ENCODE peak calls at places on chromosomes 7 and 10, in six cellular contexts. One of them, this sample, is unnamed.

GRCh38 chr10:5563991-5564536 is 39.3 kb downstream of the CALML3 start:
- DNase-seq in glutamatergic neuron: no peak
- DNase-seq in type B pancreatic cell: no peak
- DNase-seq in SK-N-SH: no peak
- DNase-seq in breast epithelium: no peak
- DNase-seq in nephron progenitor cell: no peak
- DNase-seq in this sample: no peak

GRCh38 chr10:130771491-130771890 is 540.0 kb downstream of the TCERG1L start:
- DNase-seq in breast epithelium: no peak
- DNase-seq in nephron progenitor cell: no peak
- DNase-seq in glutamatergic neuron: peak; percentile 29
- DNase-seq in SK-N-SH: peak; percentile 84
- DNase-seq in type B pancreatic cell: no peak
- DNase-seq in this sample: no peak

GRCh38 chr7:43489257-43489656 is 93.7 kb upstream of the STK17A start:
- DNase-seq in breast epithelium: no peak
- DNase-seq in type B pancreatic cell: no peak
- DNase-seq in nephron progenitor cell: no peak
- DNase-seq in SK-N-SH: no peak
- DNase-seq in glutamatergic neuron: no peak
- DNase-seq in this sample: no peak

GRCh38 chr10:101710793-101711192 is 15.8 kb upstream of the FBXW4 start:
- DNase-seq in SK-N-SH: no peak
- DNase-seq in nephron progenitor cell: no peak
- DNase-seq in type B pancreatic cell: no peak
- DNase-seq in breast epithelium: no peak
- DNase-seq in glutamatergic neuron: no peak
- DNase-seq in this sample: no peak

GRCh38 chr7:80648201-80648600 is 9.8 kb downstream of the CD36 start:
- DNase-seq in type B pancreatic cell: no peak
- DNase-seq in breast epithelium: no peak
- DNase-seq in nephron progenitor cell: no peak
- DNase-seq in glutamatergic neuron: no peak
- DNase-seq in SK-N-SH: no peak
- DNase-seq in this sample: no peak

GRCh38 chr10:110007171-110007700 is 548 bp upstream of the ADD3 start:
- DNase-seq in breast epithelium: no peak
- DNase-seq in nephron progenitor cell: no peak
- DNase-seq in type B pancreatic cell: no peak
- DNase-seq in SK-N-SH: no peak
- DNase-seq in glutamatergic neuron: no peak
- DNase-seq in this sample: no peak

GRCh38 chr7:87851242-87851641 is 24.9 kb downstream of the SLC25A40 start:
- DNase-seq in type B pancreatic cell: no peak
- DNase-seq in glutamatergic neuron: no peak
- DNase-seq in nephron progenitor cell: no peak
- DNase-seq in breast epithelium: no peak
- DNase-seq in SK-N-SH: no peak
- DNase-seq in this sample: no peak

GRCh38 chr7:36280840-36281812 is 108.5 kb upstream of the ANLN start:
- DNase-seq in breast epithelium: peak; percentile 50
- DNase-seq in glutamatergic neuron: peak; percentile 55
- DNase-seq in type B pancreatic cell: no peak
- DNase-seq in SK-N-SH: peak; percentile 69
- DNase-seq in nephron progenitor cell: peak; percentile 35
- DNase-seq in this sample: no peak

GRCh38 chr10:115030483-115031200 is 62.5 kb upstream of the ATRNL1 start:
- DNase-seq in nephron progenitor cell: no peak
- DNase-seq in glutamatergic neuron: no peak
- DNase-seq in type B pancreatic cell: no peak
- DNase-seq in breast epithelium: no peak
- DNase-seq in SK-N-SH: peak; percentile 55
- DNase-seq in this sample: no peak

GRCh38 chr7:116710764-116711452 is 38.9 kb downstream of the MET start:
- DNase-seq in type B pancreatic cell: no peak
- DNase-seq in glutamatergic neuron: no peak
- DNase-seq in nephron progenitor cell: no peak
- DNase-seq in breast epithelium: no peak
- DNase-seq in SK-N-SH: no peak
- DNase-seq in this sample: no peak

GRCh38 chr7:157661611-157661975 is 324.8 kb downstream of the DNAJB6 start:
- DNase-seq in SK-N-SH: no peak
- DNase-seq in breast epithelium: no peak
- DNase-seq in glutamatergic neuron: no peak
- DNase-seq in type B pancreatic cell: no peak
- DNase-seq in nephron progenitor cell: no peak
- DNase-seq in this sample: no peak

GRCh38 chr10:93445097-93445960 is 36.8 kb downstream of the MYOF start:
- DNase-seq in nephron progenitor cell: peak; percentile 87
- DNase-seq in breast epithelium: peak; percentile 99
- DNase-seq in SK-N-SH: peak; percentile 80
- DNase-seq in glutamatergic neuron: peak; percentile 80
- DNase-seq in type B pancreatic cell: peak; percentile 83
- DNase-seq in this sample: no peak

GRCh38 chr10:46290101-46290884 is 3.5 kb downstream of the ANTXRL start:
- DNase-seq in nephron progenitor cell: no peak
- DNase-seq in glutamatergic neuron: no peak
- DNase-seq in breast epithelium: no peak
- DNase-seq in type B pancreatic cell: no peak
- DNase-seq in SK-N-SH: no peak
- DNase-seq in this sample: no peak

GRCh38 chr10:108060246-108060645 is 895.7 kb upstream of the SORCS1 start:
- DNase-seq in type B pancreatic cell: no peak
- DNase-seq in SK-N-SH: no peak
- DNase-seq in glutamatergic neuron: no peak
- DNase-seq in breast epithelium: no peak
- DNase-seq in nephron progenitor cell: no peak
- DNase-seq in this sample: no peak

GRCh38 chr10:119231654-119232053 is 24.3 kb downstream of the GRK5 start:
- DNase-seq in type B pancreatic cell: no peak
- DNase-seq in glutamatergic neuron: no peak
- DNase-seq in SK-N-SH: no peak
- DNase-seq in breast epithelium: no peak
- DNase-seq in nephron progenitor cell: no peak
- DNase-seq in this sample: no peak

GRCh38 chr7:93238748-93239147 is 6.6 kb downstream of the VPS50 start:
- DNase-seq in SK-N-SH: no peak
- DNase-seq in glutamatergic neuron: no peak
- DNase-seq in nephron progenitor cell: no peak
- DNase-seq in type B pancreatic cell: no peak
- DNase-seq in breast epithelium: no peak
- DNase-seq in this sample: no peak

GRCh38 chr10:80581469-80581835 is 43.8 kb downstream of the SH2D4B start:
- DNase-seq in type B pancreatic cell: peak; percentile 20
- DNase-seq in SK-N-SH: no peak
- DNase-seq in glutamatergic neuron: no peak
- DNase-seq in nephron progenitor cell: no peak
- DNase-seq in breast epithelium: no peak
- DNase-seq in this sample: no peak

GRCh38 chr10:107614939-107615665 is 450.6 kb upstream of the SORCS1 start:
- DNase-seq in breast epithelium: no peak
- DNase-seq in nephron progenitor cell: no peak
- DNase-seq in glutamatergic neuron: no peak
- DNase-seq in type B pancreatic cell: no peak
- DNase-seq in SK-N-SH: no peak
- DNase-seq in this sample: no peak

GRCh38 chr10:15852111-15852557 is 8.2 kb downstream of the MINDY3 start:
- DNase-seq in glutamatergic neuron: no peak
- DNase-seq in SK-N-SH: no peak
- DNase-seq in nephron progenitor cell: no peak
- DNase-seq in breast epithelium: no peak
- DNase-seq in type B pancreatic cell: no peak
- DNase-seq in this sample: no peak

GRCh38 chr10:20485554-20485953 is 411.6 kb downstream of the NEBL start:
- DNase-seq in type B pancreatic cell: no peak
- DNase-seq in glutamatergic neuron: no peak
- DNase-seq in nephron progenitor cell: no peak
- DNase-seq in SK-N-SH: no peak
- DNase-seq in breast epithelium: no peak
- DNase-seq in this sample: no peak

GRCh38 chr7:47792521-47793121 is 155.6 kb downstream of the PKD1L1 start:
- DNase-seq in breast epithelium: no peak
- DNase-seq in SK-N-SH: no peak
- DNase-seq in glutamatergic neuron: no peak
- DNase-seq in nephron progenitor cell: no peak
- DNase-seq in type B pancreatic cell: no peak
- DNase-seq in this sample: no peak

GRCh38 chr10:932589-932988 is 1.1 kb upstream of the LARP4B start:
- DNase-seq in nephron progenitor cell: no peak
- DNase-seq in type B pancreatic cell: no peak
- DNase-seq in breast epithelium: peak; percentile 22
- DNase-seq in SK-N-SH: peak; percentile 39
- DNase-seq in glutamatergic neuron: no peak
- DNase-seq in this sample: no peak

GRCh38 chr7:133029463-133029862 is 52.4 kb downstream of the CHCHD3 start:
- DNase-seq in nephron progenitor cell: no peak
- DNase-seq in breast epithelium: no peak
- DNase-seq in SK-N-SH: no peak
- DNase-seq in glutamatergic neuron: no peak
- DNase-seq in type B pancreatic cell: no peak
- DNase-seq in this sample: no peak

GRCh38 chr7:81367335-81367801 is 402.5 kb downstream of the HGF start:
- DNase-seq in breast epithelium: peak; percentile 59
- DNase-seq in glutamatergic neuron: no peak
- DNase-seq in nephron progenitor cell: no peak
- DNase-seq in SK-N-SH: no peak
- DNase-seq in type B pancreatic cell: no peak
- DNase-seq in this sample: no peak

GRCh38 chr7:22137026-22137425 is 191.3 kb upstream of the CDCA7L start:
- DNase-seq in type B pancreatic cell: no peak
- DNase-seq in glutamatergic neuron: no peak
- DNase-seq in nephron progenitor cell: no peak
- DNase-seq in breast epithelium: no peak
- DNase-seq in SK-N-SH: no peak
- DNase-seq in this sample: no peak

GRCh38 chr10:127922675-127923366 is 15.9 kb downstream of the PTPRE start:
- DNase-seq in nephron progenitor cell: no peak
- DNase-seq in type B pancreatic cell: no peak
- DNase-seq in SK-N-SH: peak; percentile 54
- DNase-seq in glutamatergic neuron: no peak
- DNase-seq in breast epithelium: peak; percentile 87
- DNase-seq in this sample: no peak

DNA sequence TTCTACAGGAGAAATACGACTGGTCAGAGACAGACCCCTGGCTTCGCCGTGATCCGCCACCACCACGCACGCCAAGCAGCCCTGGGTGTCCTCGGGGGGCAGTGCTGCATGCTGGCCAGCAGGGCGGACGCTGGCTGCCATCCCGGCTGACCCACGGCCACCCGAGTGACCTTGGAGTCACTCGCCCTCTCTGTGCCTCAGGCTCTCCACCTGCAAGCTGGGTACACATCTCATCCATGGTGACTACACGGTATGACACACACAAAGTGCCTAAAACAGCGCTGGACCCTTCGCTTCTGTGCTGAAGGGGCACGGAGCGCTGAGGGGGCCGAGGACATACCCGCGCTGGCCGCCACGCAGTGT is 62.0 kb upstream of the RNF32 start:
- DNase-seq in glutamatergic neuron: no peak
- DNase-seq in type B pancreatic cell: no peak
- DNase-seq in breast epithelium: no peak
- DNase-seq in nephron progenitor cell: no peak
- DNase-seq in SK-N-SH: no peak
- DNase-seq in this sample: no peak
- TF ChIP-seq CTCF in glutamatergic neuron: no peak
- TF ChIP-seq CTCF in type B pancreatic cell: no peak
- TF ChIP-seq CTCF in breast epithelium: no peak
- TF ChIP-seq CTCF in nephron progenitor cell: no peak
- TF ChIP-seq CTCF in SK-N-SH: no peak
- TF ChIP-seq CTCF in this sample: no peak

GRCh38 chr10:51137741-51138529 is 63.6 kb downstream of the PRKG1 start:
- DNase-seq in SK-N-SH: no peak
- DNase-seq in glutamatergic neuron: no peak
- DNase-seq in breast epithelium: no peak
- DNase-seq in type B pancreatic cell: no peak
- DNase-seq in nephron progenitor cell: no peak
- DNase-seq in this sample: no peak

GRCh38 chr10:51141015-51141414 is 66.7 kb downstream of the PRKG1 start:
- DNase-seq in glutamatergic neuron: no peak
- DNase-seq in SK-N-SH: no peak
- DNase-seq in type B pancreatic cell: no peak
- DNase-seq in nephron progenitor cell: no peak
- DNase-seq in breast epithelium: no peak
- DNase-seq in this sample: no peak

GRCh38 chr10:51144161-51144781 is 70.0 kb downstream of the PRKG1 start:
- DNase-seq in SK-N-SH: no peak
- DNase-seq in type B pancreatic cell: no peak
- DNase-seq in glutamatergic neuron: no peak
- DNase-seq in breast epithelium: no peak
- DNase-seq in nephron progenitor cell: no peak
- DNase-seq in this sample: no peak

DNA sequence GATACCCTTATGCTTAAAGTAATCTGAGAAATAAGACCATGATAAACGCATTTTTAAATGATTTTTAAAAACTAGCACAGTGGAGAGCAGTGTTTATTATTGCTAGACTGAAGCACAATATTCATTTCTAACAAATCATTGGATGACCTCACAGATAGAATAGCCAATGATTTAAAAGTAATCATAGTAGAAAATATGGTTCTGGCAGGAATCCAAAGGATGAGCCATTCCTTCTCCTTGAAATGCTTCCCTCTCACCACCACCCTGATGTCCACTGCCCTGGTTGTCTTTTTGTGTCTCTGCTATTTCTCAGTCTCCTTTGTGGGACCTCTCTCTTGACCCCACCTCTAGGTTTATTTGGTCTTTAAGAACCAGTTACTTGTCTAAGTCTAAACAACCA is 64.9 kb downstream of the PRKG1 start:
- DNase-seq in SK-N-SH: no peak
- DNase-seq in glutamatergic neuron: no peak
- DNase-seq in breast epithelium: no peak
- DNase-seq in type B pancreatic cell: no peak
- DNase-seq in nephron progenitor cell: no peak
- DNase-seq in this sample: no peak
- TF ChIP-seq CTCF in SK-N-SH: no peak
- TF ChIP-seq CTCF in glutamatergic neuron: no peak
- TF ChIP-seq CTCF in breast epithelium: no peak
- TF ChIP-seq CTCF in type B pancreatic cell: no peak
- TF ChIP-seq CTCF in nephron progenitor cell: no peak
- TF ChIP-seq CTCF in this sample: no peak

GRCh38 chr10:75530337-75530736 is 98.9 kb downstream of the LRMDA start:
- DNase-seq in glutamatergic neuron: no peak
- DNase-seq in type B pancreatic cell: no peak
- DNase-seq in nephron progenitor cell: peak; percentile 60
- DNase-seq in breast epithelium: no peak
- DNase-seq in SK-N-SH: no peak
- DNase-seq in this sample: no peak
- TF ChIP-seq CTCF in glutamatergic neuron: no peak
- TF ChIP-seq CTCF in type B pancreatic cell: no peak
- TF ChIP-seq CTCF in nephron progenitor cell: no peak
- TF ChIP-seq CTCF in breast epithelium: no peak
- TF ChIP-seq CTCF in SK-N-SH: no peak
- TF ChIP-seq CTCF in this sample: no peak

DNA sequence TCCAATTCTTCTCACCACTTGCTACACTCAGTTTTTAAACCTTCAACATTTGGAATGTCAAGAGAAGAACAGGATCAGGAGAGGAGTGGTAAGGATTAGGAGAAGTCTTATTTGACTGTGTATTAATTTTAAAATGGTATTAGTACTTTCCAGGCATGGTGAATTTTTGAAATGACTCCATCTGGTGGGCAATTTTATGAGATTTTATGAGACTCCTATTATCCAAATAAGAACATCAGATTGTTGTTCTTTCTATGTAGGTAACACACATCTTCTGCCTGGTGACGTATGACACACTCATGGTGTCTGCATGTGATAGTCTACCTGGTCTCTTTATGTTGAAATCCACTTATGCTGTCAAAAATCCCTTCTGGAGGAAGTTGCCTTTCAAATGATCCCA is 51.0 kb downstream of the SLC13A1 start:
- DNase-seq in breast epithelium: no peak
- DNase-seq in glutamatergic neuron: no peak
- DNase-seq in SK-N-SH: no peak
- DNase-seq in nephron progenitor cell: no peak
- DNase-seq in type B pancreatic cell: no peak
- DNase-seq in this sample: no peak
- TF ChIP-seq CTCF in breast epithelium: no peak
- TF ChIP-seq CTCF in glutamatergic neuron: no peak
- TF ChIP-seq CTCF in SK-N-SH: peak; percentile 30
- TF ChIP-seq CTCF in nephron progenitor cell: no peak
- TF ChIP-seq CTCF in type B pancreatic cell: peak; percentile 20
- TF ChIP-seq CTCF in this sample: no peak

This sample was measured in activated B cell treated with CpG ODN at 0.5 μM for 24 hours.